ENCODE peak calls at places on chromosomes 2 and 18, in seven cellular contexts. B is K562; Q is activated CD4-positive, alpha-beta T cell treated with anti-CD3 and anti-CD28 coated beads, Interleukin-2, amount 50 U/mL, for 48 hours; C is GM13977; F is GM10248; X is pulmonary artery endothelial cell; A is stimulated activated CD4-positive, alpha-beta T cell treated with anti-CD3 and anti-CD28 coated beads, Interleukin-4, amount 100 ng/mL, for 4 hours. K is an unnamed sample.

GRCh38 chr18:2960983-2961696 is 51.8 kb downstream of the LPIN2 start:
- DNase-seq in B (no peak), Q (no peak), C (no peak), F (no peak), X (no peak), A (no peak), K (no peak)

GRCh38 chr2:66563473-66563872 is 128.5 kb downstream of the MEIS1 start:
- DNase-seq in B (peak), Q (no peak), C (no peak), F (no peak), X (no peak), A (no peak), K (no peak)

GRCh38 chr2:84717302-84717701 is 163.6 kb downstream of the TRABD2A start:
- DNase-seq in B (no peak), Q (no peak), C (no peak), F (no peak), X (no peak), A (no peak), K (no peak)

GRCh38 chr18:7614030-7614429 is 46.9 kb downstream of the PTPRM start:
- DNase-seq in B (no peak), Q (no peak), C (no peak), F (no peak), X (no peak), A (no peak), K (no peak)

GRCh38 chr18:23994361-23994902 is 20.1 kb upstream of the TTC39C start:
- DNase-seq in B (no peak), Q (peak), C (no peak), F (no peak), X (no peak), A (peak), K (no peak)

GRCh38 chr2:128370468-128371247 is 52.0 kb upstream of the HS6ST1 start:
- DNase-seq in B (no peak), Q (no peak), C (no peak), F (no peak), X (no peak), A (no peak), K (no peak)

GRCh38 chr2:4673025-4673489 is 969.7 kb downstream of the DCDC2C start:
- DNase-seq in B (peak), Q (no peak), C (no peak), F (no peak), X (no peak), A (no peak), K (no peak)

GRCh38 chr18:37674570-37674969 is 109.0 kb upstream of the CELF4 start:
- DNase-seq in B (no peak), Q (no peak), C (no peak), F (no peak), X (no peak), A (no peak), K (no peak)

GRCh38 chr18:76351961-76352581 is 143.0 kb downstream of the ZNF516 start:
- DNase-seq in B (no peak), Q (no peak), C (no peak), F (no peak), X (peak), A (no peak), K (no peak)

GRCh38 chr2:231627384-231628156 is 34.9 kb downstream of the TEX44 start:
- DNase-seq in B (no peak), Q (no peak), C (no peak), F (no peak), X (no peak), A (no peak), K (no peak)

GRCh38 chr2:240931319-240931949 is 25.3 kb downstream of the CROCC2 start:
- DNase-seq in B (no peak), Q (no peak), C (no peak), F (no peak), X (no peak), A (no peak), K (no peak)

GRCh38 chr2:187541086-187542085 is 12.8 kb downstream of the TFPI start:
- DNase-seq in B (no peak), Q (no peak), C (no peak), F (no peak), X (peak), A (no peak), K (no peak)

GRCh38 chr18:66668706-66669105 is 64.8 kb upstream of the CDH19 start:
- DNase-seq in B (no peak), Q (no peak), C (no peak), F (no peak), X (no peak), A (no peak), K (no peak)

GRCh38 chr2:38932586-38932985 is 42.9 kb downstream of the ARHGEF33 start:
- DNase-seq in B (no peak), Q (no peak), C (no peak), F (no peak), X (no peak), A (no peak), K (no peak)

GRCh38 chr18:2958819-2959298 is 54.1 kb downstream of the LPIN2 start:
- DNase-seq in B (no peak), Q (no peak), C (peak), F (peak), X (no peak), A (no peak), K (no peak)

GRCh38 chr2:42385225-42385624 is 24.2 kb upstream of the COX7A2L start:
- DNase-seq in B (no peak), Q (no peak), C (no peak), F (no peak), X (no peak), A (no peak), K (no peak)

GRCh38 chr2:98771771-98772521 is 41.0 kb upstream of the MGAT4A start:
- DNase-seq in B (no peak), Q (peak), C (peak), F (peak), X (no peak), A (peak), K (no peak)